ENCODE peak calls at places on chromosomes 4 and X, in five cellular contexts. One of them, this sample, is unnamed.

GRCh38 chr4:174278467-174278866 is 5.0 kb downstream of the FBXO8 start:
- DNase-seq in Peyer's patch: no peak
- DNase-seq in A549: no peak
- DNase-seq in NT2/D1: no peak
- DNase-seq in right lobe of liver: no peak
- DNase-seq in this sample: no peak

GRCh38 chr4:140932646-140933045 is 176.5 kb upstream of the TBC1D9 start:
- DNase-seq in right lobe of liver: no peak
- DNase-seq in Peyer's patch: no peak
- DNase-seq in A549: no peak
- DNase-seq in NT2/D1: no peak
- DNase-seq in this sample: no peak

GRCh38 chr4:156892695-156893211 is 78.8 kb downstream of the PDGFC start:
- DNase-seq in right lobe of liver: no peak
- DNase-seq in Peyer's patch: no peak
- DNase-seq in NT2/D1: no peak
- DNase-seq in A549: no peak
- DNase-seq in this sample: no peak

GRCh38 chr4:72525938-72526337 is 43.1 kb downstream of the ADAMTS3 start:
- DNase-seq in A549: no peak
- DNase-seq in NT2/D1: no peak
- DNase-seq in right lobe of liver: peak; percentile 50
- DNase-seq in Peyer's patch: no peak
- DNase-seq in this sample: no peak

GRCh38 chr4:145829629-145830395 is 108.8 kb downstream of the ZNF827 start:
- DNase-seq in A549: no peak
- DNase-seq in NT2/D1: no peak
- DNase-seq in right lobe of liver: no peak
- DNase-seq in Peyer's patch: no peak
- DNase-seq in this sample: no peak

GRCh38 chr4:73653695-73654106 is 33.5 kb upstream of the RASSF6 start:
- DNase-seq in right lobe of liver: peak; percentile 72
- DNase-seq in A549: peak; percentile 29
- DNase-seq in Peyer's patch: peak; percentile 47
- DNase-seq in NT2/D1: no peak
- DNase-seq in this sample: peak; percentile 68

GRCh38 chrX:68822641-68823410 is 6.0 kb upstream of the EFNB1 start:
- DNase-seq in NT2/D1: peak; percentile 76
- DNase-seq in A549: peak; percentile 50
- DNase-seq in Peyer's patch: no peak
- DNase-seq in right lobe of liver: no peak
- DNase-seq in this sample: no peak

GRCh38 chr4:138308421-138308820 is 66.3 kb upstream of the SLC7A11 start:
- DNase-seq in NT2/D1: no peak
- DNase-seq in Peyer's patch: no peak
- DNase-seq in right lobe of liver: no peak
- DNase-seq in A549: peak; percentile 12
- DNase-seq in this sample: no peak

GRCh38 chr4:141609243-141609642 is 27.1 kb upstream of the IL15 start:
- DNase-seq in Peyer's patch: no peak
- DNase-seq in right lobe of liver: peak; percentile 71
- DNase-seq in A549: no peak
- DNase-seq in NT2/D1: no peak
- DNase-seq in this sample: peak; percentile 61

GRCh38 chrX:22378296-22378695 is 105.6 kb downstream of the CBLL2 start:
- DNase-seq in right lobe of liver: no peak
- DNase-seq in A549: no peak
- DNase-seq in NT2/D1: no peak
- DNase-seq in Peyer's patch: no peak
- DNase-seq in this sample: no peak

GRCh38 chr4:161650812-161651211 is 513.0 kb downstream of the FSTL5 start:
- DNase-seq in NT2/D1: no peak
- DNase-seq in A549: no peak
- DNase-seq in Peyer's patch: no peak
- DNase-seq in right lobe of liver: no peak
- DNase-seq in this sample: no peak

This sample was measured in left lobe of liver.